ENCODE peak calls at places on chromosomes 11 and 22, in nine cellular contexts. C is small intestine, U is ovary, O is smooth muscle cell of the brain vasculature, B is left lung, J is RPMI7951, M is mammary epithelial cell, I is left ventricle myocardium inferior, F is BJ. E is an unnamed sample.

GRCh38 chr11:68582416-68583046 is 101.8 kb upstream of the GAL start:
- DNase-seq in O (no peak), F (no peak), I (peak), M (peak), B (no peak), U (no peak), C (no peak), J (peak), E (no peak)

GRCh38 chr11:114348200-114349191 is 51.8 kb downstream of the C11orf71 start:
- DNase-seq in U (no peak), M (peak), O (peak), J (peak), B (no peak), C (peak), I (no peak), F (peak), E (peak)

GRCh38 chr11:47143322-47143721 is 33.4 kb downstream of the ARFGAP2 start:
- DNase-seq in C (no peak), U (no peak), B (no peak), F (peak), I (peak), O (peak), M (peak), J (peak), E (peak)

GRCh38 chr22:23054531-23055257 is 15.6 kb upstream of the GNAZ start:
- DNase-seq in J (no peak), I (no peak), B (no peak), M (no peak), C (peak), F (no peak), O (no peak), U (no peak), E (no peak)

GRCh38 chr22:46073683-46074504 is 76.4 kb upstream of the PPARA start:
- DNase-seq in M (peak), U (no peak), F (no peak), J (peak), B (peak), C (peak), O (no peak), I (peak), E (no peak)

GRCh38 chr22:48394787-48395620 is 1432.7 kb downstream of the BRD1 start:
- DNase-seq in U (no peak), C (no peak), O (no peak), B (no peak), F (no peak), I (no peak), J (no peak), M (no peak), E (no peak)

GRCh38 chr11:19869466-19869865 is 156.8 kb downstream of the NAV2 start:
- DNase-seq in F (no peak), U (no peak), M (no peak), C (no peak), J (no peak), O (no peak), I (no peak), B (no peak), E (no peak)

GRCh38 chr11:203056-203944 is 3.9 kb downstream of the BET1L start:
- DNase-seq in O (no peak), F (no peak), I (no peak), C (no peak), B (no peak), J (no peak), M (no peak), U (no peak), E (no peak)

GRCh38 chr11:1520209-1520986 is 33.8 kb upstream of the MOB2 start:
- DNase-seq in C (no peak), F (no peak), B (no peak), O (no peak), U (no peak), J (no peak), I (no peak), M (no peak), E (no peak)

GRCh38 chr11:128246364-128247234 is 340.8 kb downstream of the ETS1 start:
- DNase-seq in I (no peak), U (peak), J (peak), C (no peak), M (no peak), F (no peak), B (no peak), O (peak), E (no peak)

GRCh38 chr11:12680246-12680939 is 6.2 kb downstream of the TEAD1 start:
- DNase-seq in U (peak), I (peak), C (peak), J (peak), O (peak), B (peak), M (peak), F (peak), E (no peak)

GRCh38 chr11:112503410-112503809 is 242.8 kb upstream of the PLET1 start:
- DNase-seq in B (no peak), J (no peak), U (no peak), I (no peak), O (no peak), C (no peak), F (no peak), M (no peak), E (no peak)

GRCh38 chr11:95596011-95596489 is 193.5 kb downstream of the FAM76B start:
- DNase-seq in U (no peak), I (no peak), J (peak), M (peak), F (no peak), O (no peak), C (no peak), B (no peak), E (no peak)

GRCh38 chr11:7449196-7449840 is 36.0 kb upstream of the OLFML1 start:
- DNase-seq in J (no peak), B (no peak), U (no peak), O (no peak), I (no peak), F (no peak), C (peak), M (no peak), E (no peak)

GRCh38 chr11:80240245-80240644 is 799.4 kb upstream of the TENM4 start:
- DNase-seq in F (no peak), J (no peak), O (no peak), C (peak), I (no peak), B (no peak), U (no peak), M (no peak), E (no peak)

GRCh38 chr22:19880786-19881569 is 26.3 kb upstream of the GNB1L start:
- DNase-seq in U (peak), J (peak), F (peak), C (no peak), O (peak), I (peak), M (peak), B (peak), E (peak)

GRCh38 chr11:31958086-31958735 is 132.7 kb upstream of the RCN1 start:
- DNase-seq in U (peak), I (peak), F (no peak), B (peak), O (no peak), C (peak), M (peak), J (peak), E (no peak)

GRCh38 chr11:128379587-128380279 is 207.6 kb downstream of the ETS1 start:
- DNase-seq in F (no peak), J (peak), O (no peak), C (no peak), M (peak), I (no peak), U (no peak), B (no peak), E (no peak)

GRCh38 chr22:30197389-30197788 is 49.2 kb downstream of the LIF start:
- DNase-seq in J (no peak), M (no peak), U (no peak), F (no peak), I (no peak), C (no peak), B (no peak), O (no peak), E (no peak)

GRCh38 chr11:70568504-70569172 is 170.3 kb downstream of the CTTN start:
- DNase-seq in C (peak), U (peak), I (peak), O (peak), M (peak), B (no peak), J (peak), F (no peak), E (no peak)

GRCh38 chr11:2213890-2214526 is 42.4 kb upstream of the TH start:
- DNase-seq in U (no peak), I (peak), O (no peak), M (no peak), C (no peak), B (no peak), J (no peak), F (no peak), E (no peak)

GRCh38 chr22:47632646-47633045 is 870.2 kb downstream of the TBC1D22A start:
- DNase-seq in O (no peak), I (no peak), U (no peak), M (no peak), C (no peak), F (no peak), J (peak), B (no peak), E (no peak)

GRCh38 chr11:46271875-46272815 is 5.3 kb upstream of the CREB3L1 start:
- DNase-seq in M (no peak), B (no peak), F (no peak), I (no peak), J (no peak), O (no peak), U (no peak), C (no peak), E (no peak)

GRCh38 chr11:84438565-84438964 is 1152.4 kb upstream of the CCDC90B start:
- DNase-seq in M (no peak), O (no peak), I (no peak), C (no peak), B (no peak), U (no peak), F (no peak), J (no peak), E (no peak)

GRCh38 chr11:94511932-94512781 is at the start of gene C11orf97:
- DNase-seq in B (peak), M (peak), C (peak), U (peak), I (peak), F (no peak), J (peak), O (no peak), E (no peak)

GRCh38 chr11:107740256-107740655 is 28.4 kb upstream of the SLN start:
- DNase-seq in U (no peak), B (no peak), M (no peak), I (no peak), C (no peak), F (no peak), O (no peak), J (no peak), E (no peak)

GRCh38 chr22:27801616-27802388 is at the start of gene MN1:
- DNase-seq in J (no peak), I (peak), U (peak), C (peak), F (no peak), O (no peak), M (peak), B (no peak), E (no peak)

GRCh38 chr11:24233041-24233440 is 263.8 kb upstream of the LUZP2 start:
- DNase-seq in M (no peak), O (no peak), C (no peak), I (no peak), J (no peak), B (no peak), U (no peak), F (no peak), E (no peak)

GRCh38 chr11:15801616-15802015 is 554.7 kb downstream of the SOX6 start:
- DNase-seq in O (no peak), F (no peak), U (no peak), C (no peak), B (no peak), J (no peak), I (no peak), M (no peak), E (no peak)

GRCh38 chr11:17479284-17480214 is 2.9 kb upstream of the ABCC8 start:
- DNase-seq in B (no peak), F (no peak), U (no peak), O (no peak), I (no peak), C (peak), J (peak), M (peak), E (no peak)

GRCh38 chr11:64036081-64037026 is 623 bp downstream of the FLRT1 start:
- DNase-seq in U (peak), O (no peak), F (no peak), I (peak), M (peak), B (no peak), C (no peak), J (peak), E (no peak)

GRCh38 chr11:119599864-119600593 is 129.0 kb downstream of the NECTIN1 start:
- DNase-seq in C (no peak), I (no peak), J (peak), F (no peak), U (no peak), O (no peak), B (no peak), M (peak), E (no peak)

GRCh38 chr11:68825603-68826002 is 16.1 kb downstream of the CPT1A start:
- DNase-seq in M (no peak), J (no peak), C (peak), B (peak), O (no peak), F (no peak), I (no peak), U (no peak), E (no peak)

GRCh38 chr22:19614546-19614884 is 90.3 kb upstream of the CLDN5 start:
- DNase-seq in U (no peak), F (no peak), B (no peak), J (no peak), M (no peak), I (no peak), C (no peak), O (no peak), E (no peak)

GRCh38 chr11:36452231-36452630 is 57.8 kb downstream of the TRAF6 start:
- DNase-seq in I (no peak), B (no peak), F (no peak), O (no peak), M (peak), U (no peak), J (peak), C (no peak), E (peak)

GRCh38 chr22:46366327-46366731 is 30.8 kb downstream of the TRMU start:
- DNase-seq in J (no peak), U (no peak), M (no peak), B (no peak), O (no peak), C (no peak), F (no peak), I (no peak), E (no peak)

GRCh38 chr22:32042924-32043323 is at the start of gene SLC5A1:
- DNase-seq in J (no peak), O (no peak), M (peak), I (no peak), B (peak), U (no peak), F (no peak), C (peak), E (no peak)

GRCh38 chr11:12725863-12726666 is 51.8 kb downstream of the TEAD1 start:
- DNase-seq in M (peak), F (no peak), C (no peak), U (no peak), B (no peak), I (no peak), O (no peak), J (peak), E (no peak)